ENCODE peak calls at places on chromosomes 3 and 15, in five cellular contexts. One of them, this sample, is unnamed.

GRCh38 chr3:23117856-23118255 is 85.3 kb upstream of the UBE2E2 start:
- DNase-seq in AG04450: no peak
- DNase-seq in ovary: no peak
- DNase-seq in foreskin fibroblast: no peak
- DNase-seq in choroid plexus epithelial cell: no peak
- DNase-seq in this sample: no peak

GRCh38 chr3:119408243-119408950 is 55.0 kb downstream of the TMEM39A start:
- DNase-seq in AG04450: no peak
- DNase-seq in ovary: no peak
- DNase-seq in foreskin fibroblast: no peak
- DNase-seq in choroid plexus epithelial cell: no peak
- DNase-seq in this sample: no peak

GRCh38 chr3:196557236-196557635 is 11.1 kb downstream of the WDR53 start:
- DNase-seq in choroid plexus epithelial cell: no peak
- DNase-seq in foreskin fibroblast: no peak
- DNase-seq in ovary: no peak
- DNase-seq in AG04450: no peak
- DNase-seq in this sample: no peak

GRCh38 chr3:15656342-15656741 is 54.8 kb downstream of the BTD start:
- DNase-seq in foreskin fibroblast: no peak
- DNase-seq in choroid plexus epithelial cell: no peak
- DNase-seq in ovary: no peak
- DNase-seq in AG04450: no peak
- DNase-seq in this sample: no peak

GRCh38 chr3:128218476-128218829 is 65.2 kb downstream of the EEFSEC start:
- DNase-seq in foreskin fibroblast: no peak
- DNase-seq in choroid plexus epithelial cell: no peak
- DNase-seq in AG04450: no peak
- DNase-seq in ovary: no peak
- DNase-seq in this sample: no peak

GRCh38 chr3:56819016-56819809 is 17.5 kb upstream of the ARHGEF3 start:
- DNase-seq in ovary: no peak
- DNase-seq in choroid plexus epithelial cell: no peak
- DNase-seq in foreskin fibroblast: no peak
- DNase-seq in AG04450: no peak
- DNase-seq in this sample: no peak

GRCh38 chr3:14962762-14963161 is 15.4 kb downstream of the NR2C2 start:
- DNase-seq in AG04450: no peak
- DNase-seq in ovary: no peak
- DNase-seq in foreskin fibroblast: peak; percentile 70
- DNase-seq in choroid plexus epithelial cell: peak; percentile 15
- DNase-seq in this sample: no peak

GRCh38 chr15:101252836-101253235 is 988 bp upstream of the CHSY1 start:
- DNase-seq in foreskin fibroblast: no peak
- DNase-seq in AG04450: no peak
- DNase-seq in ovary: no peak
- DNase-seq in choroid plexus epithelial cell: no peak
- DNase-seq in this sample: no peak

GRCh38 chr3:171380084-171380483 is 80.1 kb downstream of the TNIK start:
- DNase-seq in choroid plexus epithelial cell: no peak
- DNase-seq in foreskin fibroblast: no peak
- DNase-seq in AG04450: no peak
- DNase-seq in ovary: no peak
- DNase-seq in this sample: no peak

GRCh38 chr3:15636028-15636709 is 34.6 kb downstream of the BTD start:
- DNase-seq in choroid plexus epithelial cell: peak; percentile 94
- DNase-seq in foreskin fibroblast: peak; percentile 96
- DNase-seq in ovary: no peak
- DNase-seq in AG04450: peak; percentile 74
- DNase-seq in this sample: no peak

GRCh38 chr3:141402476-141403171 is 34.3 kb downstream of the ZBTB38 start:
- DNase-seq in AG04450: no peak
- DNase-seq in foreskin fibroblast: peak; percentile 90
- DNase-seq in ovary: peak; percentile 72
- DNase-seq in choroid plexus epithelial cell: peak; percentile 71
- DNase-seq in this sample: no peak

GRCh38 chr3:185824051-185824466 is 783 bp downstream of the IGF2BP2 start:
- DNase-seq in foreskin fibroblast: no peak
- DNase-seq in choroid plexus epithelial cell: no peak
- DNase-seq in ovary: no peak
- DNase-seq in AG04450: no peak
- DNase-seq in this sample: no peak

GRCh38 chr3:61943975-61944374 is 382.6 kb downstream of the PTPRG start:
- DNase-seq in choroid plexus epithelial cell: no peak
- DNase-seq in ovary: no peak
- DNase-seq in AG04450: no peak
- DNase-seq in foreskin fibroblast: no peak
- DNase-seq in this sample: no peak

GRCh38 chr3:61858054-61858453 is 296.7 kb downstream of the PTPRG start:
- DNase-seq in foreskin fibroblast: peak; percentile 51
- DNase-seq in choroid plexus epithelial cell: peak; percentile 71
- DNase-seq in ovary: no peak
- DNase-seq in AG04450: no peak
- DNase-seq in this sample: no peak

GRCh38 chr15:98955331-98955730 is 52.3 kb downstream of the PGPEP1L start:
- DNase-seq in choroid plexus epithelial cell: no peak
- DNase-seq in ovary: peak; percentile 56
- DNase-seq in AG04450: no peak
- DNase-seq in foreskin fibroblast: peak; percentile 69
- DNase-seq in this sample: no peak

GRCh38 chr15:74025436-74025835 is 30.9 kb downstream of the PML start:
- DNase-seq in foreskin fibroblast: peak; percentile 57
- DNase-seq in AG04450: no peak
- DNase-seq in choroid plexus epithelial cell: peak; percentile 47
- DNase-seq in ovary: no peak
- DNase-seq in this sample: no peak

GRCh38 chr15:68289621-68290352 is 12.2 kb downstream of the FEM1B start:
- DNase-seq in choroid plexus epithelial cell: no peak
- DNase-seq in foreskin fibroblast: no peak
- DNase-seq in AG04450: no peak
- DNase-seq in ovary: no peak
- DNase-seq in this sample: no peak

GRCh38 chr3:100001514-100002270 is 112.6 kb downstream of the FILIP1L start:
- DNase-seq in foreskin fibroblast: no peak
- DNase-seq in choroid plexus epithelial cell: no peak
- DNase-seq in AG04450: no peak
- DNase-seq in ovary: no peak
- DNase-seq in this sample: no peak

GRCh38 chr3:111481551-111481950 is 60.4 kb upstream of the CD96 start:
- DNase-seq in choroid plexus epithelial cell: no peak
- DNase-seq in foreskin fibroblast: no peak
- DNase-seq in AG04450: no peak
- DNase-seq in ovary: no peak
- DNase-seq in this sample: no peak

GRCh38 chr3:111482611-111483010 is 59.4 kb upstream of the CD96 start:
- DNase-seq in AG04450: no peak
- DNase-seq in ovary: no peak
- DNase-seq in choroid plexus epithelial cell: no peak
- DNase-seq in foreskin fibroblast: no peak
- DNase-seq in this sample: no peak

GRCh38 chr3:111484666-111485065 is 57.3 kb upstream of the CD96 start:
- DNase-seq in AG04450: peak; percentile 4
- DNase-seq in ovary: no peak
- DNase-seq in choroid plexus epithelial cell: peak; percentile 64
- DNase-seq in foreskin fibroblast: peak; percentile 33
- DNase-seq in this sample: no peak

GRCh38 chr3:111485086-111485485 is 56.9 kb upstream of the CD96 start:
- DNase-seq in ovary: no peak
- DNase-seq in foreskin fibroblast: no peak
- DNase-seq in choroid plexus epithelial cell: no peak
- DNase-seq in AG04450: no peak
- DNase-seq in this sample: no peak

DNA sequence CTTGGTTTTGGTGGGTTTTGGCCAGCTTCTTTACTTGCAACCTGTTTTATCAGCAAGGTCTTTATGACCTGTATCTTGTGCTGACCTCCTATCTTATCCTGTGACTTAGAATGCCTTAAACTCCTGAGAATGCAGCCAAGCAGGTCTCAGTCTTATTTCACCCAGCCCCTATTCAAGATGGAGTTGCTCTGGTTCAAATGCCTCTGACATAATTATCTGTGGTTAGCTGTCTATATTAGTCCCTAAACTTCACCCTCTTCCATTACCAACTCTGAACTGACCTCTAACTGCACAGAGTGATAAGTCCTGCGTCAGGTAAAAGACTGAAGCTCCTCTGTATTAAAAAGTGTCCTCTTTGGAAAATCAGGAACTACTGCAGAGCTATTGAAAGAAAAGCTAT is 61.9 kb upstream of the CD96 start:
- DNase-seq in foreskin fibroblast: no peak
- DNase-seq in ovary: no peak
- DNase-seq in AG04450: no peak
- DNase-seq in choroid plexus epithelial cell: no peak
- DNase-seq in this sample: no peak
- TF ChIP-seq CTCF in foreskin fibroblast: no peak
- TF ChIP-seq CTCF in ovary: no peak
- TF ChIP-seq CTCF in AG04450: no peak
- TF ChIP-seq CTCF in choroid plexus epithelial cell: no peak
- TF ChIP-seq CTCF in this sample: no peak

GRCh38 chr3:133754973-133755828 is 9.0 kb downstream of the TF start:
- DNase-seq in foreskin fibroblast: no peak
- DNase-seq in choroid plexus epithelial cell: no peak
- DNase-seq in AG04450: no peak
- DNase-seq in ovary: no peak
- DNase-seq in this sample: no peak
- TF ChIP-seq CTCF in foreskin fibroblast: no peak
- TF ChIP-seq CTCF in choroid plexus epithelial cell: no peak
- TF ChIP-seq CTCF in AG04450: no peak
- TF ChIP-seq CTCF in ovary: no peak
- TF ChIP-seq CTCF in this sample: no peak

GRCh38 chr15:61025746-61026256 is 203.3 kb downstream of the RORA start:
- DNase-seq in foreskin fibroblast: no peak
- DNase-seq in AG04450: no peak
- DNase-seq in ovary: no peak
- DNase-seq in choroid plexus epithelial cell: no peak
- DNase-seq in this sample: no peak

GRCh38 chr15:61030451-61030850 is 198.7 kb downstream of the RORA start:
- DNase-seq in foreskin fibroblast: peak; percentile 10
- DNase-seq in ovary: no peak
- DNase-seq in AG04450: no peak
- DNase-seq in choroid plexus epithelial cell: no peak
- DNase-seq in this sample: no peak

GRCh38 chr15:61028427-61028826 is 200.7 kb downstream of the RORA start:
- DNase-seq in ovary: no peak
- DNase-seq in choroid plexus epithelial cell: no peak
- DNase-seq in AG04450: no peak
- DNase-seq in foreskin fibroblast: no peak
- DNase-seq in this sample: no peak

DNA sequence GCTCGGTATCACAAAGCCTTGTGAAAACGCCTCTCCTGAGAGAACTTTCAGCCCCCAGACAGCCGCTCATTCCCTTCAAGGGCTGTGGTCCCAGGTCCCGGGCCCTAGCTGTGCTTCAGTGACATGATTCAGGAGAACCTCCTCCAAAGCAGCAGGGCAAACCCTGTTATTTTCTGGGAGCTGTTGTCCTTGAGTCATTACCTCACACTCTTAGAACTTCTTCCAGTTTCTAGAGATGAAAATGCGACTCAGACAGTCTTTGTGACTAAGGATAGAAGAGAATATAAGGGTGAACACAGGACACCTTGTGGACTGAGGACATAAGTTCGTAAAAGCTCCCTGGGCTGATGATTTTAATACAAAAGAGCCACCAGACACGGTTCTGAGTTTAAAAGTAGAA is 203.8 kb downstream of the RORA start:
- DNase-seq in AG04450: no peak
- DNase-seq in choroid plexus epithelial cell: no peak
- DNase-seq in foreskin fibroblast: peak; percentile 49
- DNase-seq in ovary: no peak
- DNase-seq in this sample: no peak
- TF ChIP-seq CTCF in AG04450: no peak
- TF ChIP-seq CTCF in choroid plexus epithelial cell: no peak
- TF ChIP-seq CTCF in foreskin fibroblast: no peak
- TF ChIP-seq CTCF in ovary: no peak
- TF ChIP-seq CTCF in this sample: no peak

GRCh38 chr3:41716391-41716910 is 245.5 kb downstream of the ULK4 start:
- DNase-seq in AG04450: peak; percentile 3
- DNase-seq in ovary: no peak
- DNase-seq in foreskin fibroblast: peak; percentile 27
- DNase-seq in choroid plexus epithelial cell: peak; percentile 68
- DNase-seq in this sample: no peak
- TF ChIP-seq CTCF in AG04450: peak; percentile 70
- TF ChIP-seq CTCF in ovary: peak; percentile 28
- TF ChIP-seq CTCF in foreskin fibroblast: peak; percentile 38
- TF ChIP-seq CTCF in choroid plexus epithelial cell: peak; percentile 65
- TF ChIP-seq CTCF in this sample: peak; percentile 61

DNA sequence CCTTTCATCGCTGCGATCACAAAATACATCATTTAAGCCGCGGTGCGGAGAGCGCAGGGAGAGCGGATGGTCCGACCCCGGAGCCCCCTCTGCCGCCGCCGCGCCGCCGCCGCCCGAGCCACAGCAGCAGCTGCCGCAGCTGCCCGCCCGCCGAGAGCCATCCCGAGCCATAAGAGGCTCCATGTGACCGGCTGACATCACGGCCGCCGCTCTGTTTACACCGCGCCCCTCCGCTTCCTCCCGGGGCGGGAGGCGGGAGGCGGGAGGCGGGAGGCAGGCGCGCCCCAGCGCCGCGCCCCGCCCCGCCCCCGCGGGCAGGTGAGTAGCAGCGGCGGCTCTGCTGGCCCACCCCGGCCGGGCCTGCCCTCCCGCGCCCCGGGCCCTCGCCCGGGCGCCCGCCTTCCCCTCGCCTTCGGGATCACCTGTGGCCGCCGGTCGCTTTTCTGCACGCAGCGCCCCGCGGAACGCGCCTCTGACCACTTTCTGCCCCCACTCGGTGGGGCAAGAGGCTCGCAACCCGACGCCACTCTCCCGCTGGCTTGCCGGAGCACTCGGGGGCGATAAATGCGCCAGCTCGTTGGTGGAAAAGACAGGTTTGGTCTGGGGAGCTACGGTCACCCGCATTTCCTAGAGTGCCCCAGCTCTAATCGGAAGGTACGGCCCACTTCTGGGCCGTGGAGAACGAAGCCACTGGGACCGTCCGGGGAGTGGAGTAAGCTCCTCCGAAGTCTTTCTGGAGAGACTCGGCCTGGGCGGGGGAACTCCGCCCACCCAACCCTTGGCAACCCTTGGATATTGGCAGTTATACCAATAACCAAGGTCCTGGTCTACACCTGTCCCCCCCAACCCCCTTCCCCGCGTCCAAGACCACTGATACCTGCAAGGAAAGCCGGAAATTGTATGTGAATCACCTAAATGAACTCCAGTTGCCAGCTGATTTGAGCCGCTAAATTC is 113.7 kb upstream of the ICE2 start:
- DNase-seq in AG04450: no peak
- DNase-seq in foreskin fibroblast: peak; percentile 85
- DNase-seq in ovary: peak; percentile 88
- DNase-seq in choroid plexus epithelial cell: peak; percentile 68
- DNase-seq in this sample: peak; percentile 91
- TF ChIP-seq CTCF in AG04450: no peak
- TF ChIP-seq CTCF in foreskin fibroblast: no peak
- TF ChIP-seq CTCF in ovary: peak; percentile 34
- TF ChIP-seq CTCF in choroid plexus epithelial cell: peak; percentile 19
- TF ChIP-seq CTCF in this sample: peak; percentile 43